ENCODE peak calls at places on chromosomes 5 and 9, in four cellular contexts. X is activated T-helper 1 cell treated with Interleukin-2 at 50 U/mL for 16 hours; W is T-helper 2 cell; J is stimulated activated CD8-positive, alpha-beta memory T cell treated with anti-CD3 and anti-CD28 coated beads, Interleukin-15, amount 100 ng/mL, for 1 hour. C is an unnamed sample.

GRCh38 chr5:83567741-83568530 is 96.4 kb downstream of the VCAN start:
- DNase-seq in X (no peak), W (no peak), J (no peak), C (no peak)

GRCh38 chr9:120876842-120877240 is at the start of gene PHF19:
- DNase-seq in X (no peak), W (no peak), J (no peak), C (no peak)

GRCh38 chr5:36367524-36367923 is 65.8 kb upstream of the RANBP3L start:
- DNase-seq in X (no peak), W (no peak), J (no peak), C (no peak)

GRCh38 chr9:108850293-108850897 is 5.4 kb downstream of the ACTL7B start:
- DNase-seq in X (no peak), W (no peak), J (no peak), C (no peak)

GRCh38 chr5:79685621-79686020 is 4.0 kb upstream of the CMYA5 start:
- DNase-seq in X (no peak), W (no peak), J (no peak), C (no peak)

GRCh38 chr5:160071521-160072299 is 47.5 kb downstream of the PWWP2A start:
- DNase-seq in X (no peak), W (no peak), J (no peak), C (no peak)

GRCh38 chr5:124876983-124877382 is 130.5 kb upstream of the ZNF608 start:
- DNase-seq in X (no peak), W (no peak), J (no peak), C (no peak)

GRCh38 chr9:76394896-76395244 is 644 bp upstream of the RFK start:
- DNase-seq in X (peak; percentile 16), W (peak; percentile 14), J (no peak), C (no peak)

GRCh38 chr5:168578006-168578405 is 1.2 kb downstream of the PANK3 start:
- DNase-seq in X (no peak), W (no peak), J (no peak), C (no peak)

GRCh38 chr9:113269871-113270270 is 5.5 kb downstream of the CDC26 start:
- DNase-seq in X (no peak), W (no peak), J (no peak), C (no peak)

GRCh38 chr9:113184509-113184908 is 33.7 kb downstream of the SLC31A2 start:
- DNase-seq in X (no peak), W (no peak), J (no peak), C (no peak)

GRCh38 chr9:89641980-89642379 is 37.2 kb downstream of the GADD45G start:
- DNase-seq in X (no peak), W (no peak), J (no peak), C (no peak)

GRCh38 chr5:141743652-141744333 is 61.8 kb upstream of the ARAP3 start:
- DNase-seq in X (no peak), W (no peak), J (no peak), C (no peak)